ENCODE peak calls at places on chromosomes 6 and 20, in nine cellular contexts. T, L, C, R, M, U, E, D and N are unnamed samples.

GRCh38 chr6:39342692-39343460 is 20.4 kb upstream of the KCNK16 start:
- DNase-seq in T (no peak), L (no peak), C (no peak), R (no peak), M (no peak), U (no peak), E (peak), D (peak), N (no peak)

GRCh38 chr6:108846628-108847027 is 1.6 kb upstream of the ARMC2 start:
- DNase-seq in T (no peak), L (no peak), C (no peak), R (no peak), M (no peak), U (no peak), E (no peak), D (no peak), N (no peak)

GRCh38 chr6:37433657-37434271 is 743 bp downstream of the CMTR1 start:
- DNase-seq in T (peak), L (peak), C (no peak), R (no peak), M (peak), U (no peak), E (no peak), D (peak), N (no peak)

GRCh38 chr6:160247457-160247883 is 11.2 kb downstream of the SLC22A2 start:
- DNase-seq in T (no peak), L (no peak), C (no peak), R (no peak), M (no peak), U (no peak), E (no peak), D (no peak), N (no peak)

GRCh38 chr20:50475879-50476292 is 34.3 kb upstream of the PTPN1 start:
- DNase-seq in T (peak), L (peak), C (no peak), R (no peak), M (peak), U (no peak), E (no peak), D (no peak), N (no peak)

GRCh38 chr20:568097-568864 is 24.7 kb upstream of the CSNK2A1 start:
- DNase-seq in T (peak), L (no peak), C (no peak), R (no peak), M (no peak), U (no peak), E (no peak), D (no peak), N (no peak)

GRCh38 chr6:108501559-108501958 is 59.2 kb upstream of the FOXO3 start:
- DNase-seq in T (peak), L (peak), C (no peak), R (no peak), M (peak), U (no peak), E (no peak), D (no peak), N (no peak)

GRCh38 chr6:149268768-149269167 is 48.7 kb upstream of the TAB2 start:
- DNase-seq in T (no peak), L (peak), C (no peak), R (no peak), M (peak), U (no peak), E (no peak), D (no peak), N (no peak)

GRCh38 chr6:31930962-31931361 is 3.4 kb downstream of the C2 start:
- DNase-seq in T (no peak), L (no peak), C (no peak), R (no peak), M (no peak), U (no peak), E (no peak), D (no peak), N (no peak)

GRCh38 chr6:137637161-137637560 is 143.0 kb upstream of the OLIG3 start:
- DNase-seq in T (peak), L (peak), C (no peak), R (peak), M (peak), U (no peak), E (no peak), D (peak), N (no peak)

GRCh38 chr20:32742322-32743236 is 688 bp downstream of the COMMD7 start:
- DNase-seq in T (no peak), L (no peak), C (no peak), R (no peak), M (no peak), U (peak), E (peak), D (no peak), N (no peak)

GRCh38 chr20:56875052-56875663 is 246.1 kb downstream of the TFAP2C start:
- DNase-seq in T (peak), L (peak), C (no peak), R (no peak), M (peak), U (no peak), E (no peak), D (no peak), N (no peak)

GRCh38 chr6:19416811-19417210 is 420.4 kb upstream of the ID4 start:
- DNase-seq in T (no peak), L (no peak), C (no peak), R (no peak), M (no peak), U (no peak), E (no peak), D (no peak), N (no peak)

GRCh38 chr6:145374566-145374965 is 360.8 kb downstream of the EPM2A start:
- DNase-seq in T (peak), L (no peak), C (no peak), R (no peak), M (no peak), U (no peak), E (no peak), D (no peak), N (no peak)

GRCh38 chr6:149855040-149855654 is 9.0 kb downstream of the LRP11 start:
- DNase-seq in T (peak), L (peak), C (no peak), R (peak), M (peak), U (no peak), E (no peak), D (no peak), N (no peak)

GRCh38 chr20:4730782-4731181 is 9.1 kb downstream of the PRND start:
- DNase-seq in T (peak), L (peak), C (no peak), R (no peak), M (peak), U (no peak), E (no peak), D (no peak), N (no peak)

GRCh38 chr6:68657374-68657773 is 22.3 kb downstream of the ADGRB3 start:
- DNase-seq in T (no peak), L (no peak), C (no peak), R (no peak), M (no peak), U (no peak), E (no peak), D (no peak), N (no peak)

GRCh38 chr20:3123542-3123941 is 36.1 kb downstream of the FASTKD5 start:
- DNase-seq in T (no peak), L (no peak), C (no peak), R (no peak), M (no peak), U (no peak), E (no peak), D (no peak), N (no peak)

GRCh38 chr20:61426361-61426760 is 174.3 kb downstream of the CDH4 start:
- DNase-seq in T (peak), L (no peak), C (no peak), R (no peak), M (no peak), U (no peak), E (no peak), D (no peak), N (no peak)

GRCh38 chr20:830011-830521 is 3.4 kb upstream of the FAM110A start:
- DNase-seq in T (no peak), L (peak), C (peak), R (no peak), M (no peak), U (no peak), E (no peak), D (no peak), N (no peak)

GRCh38 chr6:73180718-73181619 is 44.3 kb downstream of the KHDC1L start:
- DNase-seq in T (peak), L (peak), C (no peak), R (peak), M (peak), U (peak), E (no peak), D (peak), N (no peak)

GRCh38 chr6:112522600-112522999 is 175.5 kb downstream of the RFPL4B start:
- DNase-seq in T (no peak), L (peak), C (no peak), R (no peak), M (no peak), U (no peak), E (no peak), D (no peak), N (no peak)

GRCh38 chr6:91751496-91751895 is 1164.6 kb upstream of the MAP3K7 start:
- DNase-seq in T (no peak), L (no peak), C (no peak), R (no peak), M (no peak), U (no peak), E (no peak), D (no peak), N (no peak)

GRCh38 chr6:138397128-138397814 is 6.8 kb upstream of the HEBP2 start:
- DNase-seq in T (no peak), L (peak), C (no peak), R (no peak), M (peak), U (no peak), E (no peak), D (no peak), N (no peak)

GRCh38 chr20:38298768-38299288 is 5.1 kb upstream of the BPI start:
- DNase-seq in T (peak), L (peak), C (peak), R (no peak), M (peak), U (no peak), E (no peak), D (no peak), N (no peak)

GRCh38 chr6:35931120-35931561 is 10.2 kb upstream of the SRPK1 start:
- DNase-seq in T (no peak), L (no peak), C (no peak), R (no peak), M (no peak), U (no peak), E (no peak), D (no peak), N (no peak)

GRCh38 chr20:36101201-36101600 is 53.3 kb upstream of the EPB41L1 start:
- DNase-seq in T (no peak), L (no peak), C (no peak), R (no peak), M (no peak), U (no peak), E (no peak), D (no peak), N (no peak)

GRCh38 chr20:57173041-57173440 is 93.4 kb downstream of the BMP7 start:
- DNase-seq in T (no peak), L (no peak), C (no peak), R (no peak), M (no peak), U (no peak), E (no peak), D (no peak), N (no peak)

GRCh38 chr6:4358414-4359107 is 223.2 kb upstream of the ECI2 start:
- DNase-seq in T (peak), L (peak), C (peak), R (peak), M (peak), U (no peak), E (no peak), D (no peak), N (no peak)

GRCh38 chr6:101830501-101831031 is 437.1 kb downstream of the GRIK2 start:
- DNase-seq in T (peak), L (peak), C (no peak), R (peak), M (peak), U (no peak), E (no peak), D (no peak), N (no peak)

GRCh38 chr6:36479256-36479655 is 36.5 kb downstream of the KCTD20 start:
- DNase-seq in T (peak), L (no peak), C (no peak), R (no peak), M (no peak), U (no peak), E (no peak), D (no peak), N (no peak)

GRCh38 chr6:148869589-148869988 is 122.8 kb downstream of the UST start:
- DNase-seq in T (peak), L (peak), C (no peak), R (peak), M (peak), U (no peak), E (no peak), D (no peak), N (no peak)

GRCh38 chr6:141151710-141152417 is 980.9 kb upstream of the GJE1 start:
- DNase-seq in T (no peak), L (no peak), C (no peak), R (no peak), M (no peak), U (no peak), E (no peak), D (no peak), N (no peak)

GRCh38 chr20:40880063-40880715 is 148.4 kb upstream of the TOP1 start:
- DNase-seq in T (peak), L (no peak), C (no peak), R (no peak), M (peak), U (no peak), E (no peak), D (peak), N (no peak)

GRCh38 chr20:63858393-63859165 is 2.7 kb upstream of the ABHD16B start:
- DNase-seq in T (no peak), L (peak), C (no peak), R (no peak), M (peak), U (no peak), E (no peak), D (no peak), N (no peak)

GRCh38 chr6:149751239-149751638 is 1.7 kb downstream of the PCMT1 start:
- DNase-seq in T (no peak), L (no peak), C (no peak), R (no peak), M (no peak), U (no peak), E (no peak), D (no peak), N (no peak)

GRCh38 chr6:44256291-44257006 is 879 bp downstream of the SLC35B2 start:
- DNase-seq in T (no peak), L (no peak), C (no peak), R (no peak), M (no peak), U (peak), E (no peak), D (no peak), N (peak)

GRCh38 chr6:44254201-44254956 is 2.9 kb downstream of the SLC35B2 start:
- DNase-seq in T (no peak), L (no peak), C (no peak), R (no peak), M (no peak), U (no peak), E (no peak), D (peak), N (no peak)

GRCh38 chr6:44253307-44254101 is 3.8 kb downstream of the SLC35B2 start:
- DNase-seq in T (peak), L (no peak), C (no peak), R (no peak), M (peak), U (no peak), E (no peak), D (peak), N (no peak)

GRCh38 chr6:44255848-44256247 is 1.5 kb downstream of the SLC35B2 start:
- DNase-seq in T (no peak), L (no peak), C (no peak), R (no peak), M (no peak), U (no peak), E (no peak), D (peak), N (no peak)

DNA sequence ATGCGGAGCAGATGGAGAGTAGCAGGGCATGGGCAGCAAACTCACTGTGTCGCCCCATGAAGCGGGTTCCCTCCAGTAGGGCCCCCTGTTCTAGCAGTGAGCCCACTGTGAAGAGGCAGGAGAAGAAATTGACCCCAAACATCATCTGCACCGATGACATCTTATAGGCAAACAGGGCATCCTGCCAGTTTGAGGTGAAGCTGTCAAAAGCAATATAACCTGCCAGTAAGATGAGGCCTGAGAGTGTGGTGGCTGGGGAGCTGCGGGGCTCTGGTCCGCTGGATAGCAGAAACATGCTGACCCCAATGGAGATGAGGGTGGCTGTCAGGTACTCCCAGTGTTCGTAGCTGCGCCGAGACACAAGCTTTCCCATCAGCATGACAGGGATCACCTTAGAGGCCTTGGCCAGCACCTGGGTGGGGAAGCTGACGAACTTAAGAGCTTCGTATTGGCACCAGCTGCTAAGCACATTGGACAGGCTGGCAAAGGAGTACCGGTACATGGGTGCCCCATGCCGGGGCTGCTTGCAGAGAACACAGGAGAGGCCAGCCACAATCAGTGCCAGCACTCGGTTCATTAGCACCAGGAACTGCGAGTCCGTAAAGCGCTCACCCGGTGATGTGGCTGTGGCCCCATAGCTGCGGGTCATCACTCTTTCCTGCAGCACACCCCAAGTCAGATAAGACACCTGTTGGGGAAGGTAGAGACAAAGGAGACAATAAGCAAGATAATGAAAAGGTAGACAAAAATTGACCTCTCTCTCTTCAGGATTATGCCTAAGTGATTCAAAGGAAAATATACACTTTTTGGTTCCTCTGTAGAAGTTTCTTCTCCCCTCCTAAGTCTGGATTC is 2.1 kb downstream of the SLC35B2 start:
- DNase-seq in T (no peak), L (no peak), C (no peak), R (no peak), M (no peak), U (peak), E (no peak), D (peak), N (no peak)
- TF ChIP-seq CTCF in T (no peak), L (no peak), C (no peak), R (no peak), M (no peak), U (no peak), E (no peak), D (no peak), N (no peak)

GRCh38 chr20:44696315-44696714 is 18.9 kb upstream of the CCN5 start:
- DNase-seq in T (no peak), L (no peak), C (no peak), R (no peak), M (no peak), U (no peak), E (no peak), D (peak), N (no peak)
- TF ChIP-seq CTCF in T (no peak), L (no peak), C (no peak), R (peak), M (peak), U (no peak), E (no peak), D (peak), N (no peak)

DNA sequence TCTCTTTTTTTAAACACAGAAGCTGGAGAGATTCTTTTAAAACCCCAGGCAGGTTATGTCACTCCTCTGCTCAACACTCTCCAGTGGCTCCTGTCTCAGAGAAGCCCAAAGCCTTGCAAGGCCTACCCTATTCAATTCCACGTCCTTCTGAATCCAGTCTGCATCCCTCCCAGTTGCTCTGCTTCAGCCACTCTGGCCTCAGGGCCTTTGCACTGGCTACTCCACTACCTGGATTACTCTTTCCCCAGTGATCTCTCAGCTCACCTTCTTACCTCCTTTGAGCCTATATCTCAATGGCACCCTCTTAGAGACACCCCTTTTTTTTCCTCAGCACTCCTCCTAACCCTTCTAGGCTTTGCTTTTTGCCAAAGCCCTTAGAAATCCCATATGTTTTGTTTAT is 185.8 kb downstream of the CLIC5 start:
- DNase-seq in T (no peak), L (no peak), C (no peak), R (no peak), M (no peak), U (no peak), E (no peak), D (no peak), N (no peak)
- TF ChIP-seq CTCF in T (no peak), L (no peak), C (no peak), R (no peak), M (no peak), U (no peak), E (no peak), D (no peak), N (no peak)

GRCh38 chr6:42129360-42129676 is 13.1 kb downstream of the C6orf132 start:
- DNase-seq in T (no peak), L (no peak), C (no peak), R (no peak), M (no peak), U (no peak), E (no peak), D (no peak), N (no peak)
- TF ChIP-seq CTCF in T (no peak), L (no peak), C (no peak), R (no peak), M (no peak), U (no peak), E (no peak), D (no peak), N (no peak)

DNA sequence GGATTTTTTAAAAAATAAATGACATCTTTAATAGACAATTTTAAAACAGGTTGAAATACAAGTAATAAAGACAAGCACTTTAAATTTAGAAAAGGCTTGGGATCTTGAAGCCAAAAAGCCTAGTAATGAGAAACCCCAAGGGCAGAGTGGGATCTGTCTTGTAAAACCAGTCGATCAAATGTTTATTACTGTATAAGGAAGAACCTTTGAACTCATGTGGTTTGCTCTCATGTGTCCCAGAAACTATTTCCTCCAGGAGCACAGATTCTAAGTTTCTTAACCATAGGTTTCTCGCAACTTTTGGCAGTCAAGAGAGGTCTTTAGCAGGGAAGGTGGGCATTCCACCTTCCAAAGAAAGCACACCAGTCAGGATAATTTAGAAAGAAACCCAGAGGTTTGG is 541.7 kb upstream of the BTBD3 start:
- DNase-seq in T (peak), L (peak), C (no peak), R (no peak), M (peak), U (no peak), E (no peak), D (no peak), N (no peak)
- TF ChIP-seq CTCF in T (no peak), L (no peak), C (no peak), R (no peak), M (no peak), U (no peak), E (no peak), D (no peak), N (no peak)